ENCODE peak calls at places on chromosomes 12 and 14, in five cellular contexts. T, A, Z, I and X are unnamed samples.

GRCh38 chr12:120983759-120984158 is 5.4 kb downstream of the HNF1A start:
- DNase-seq in T (no peak), A (no peak), Z (no peak), I (no peak), X (no peak)

GRCh38 chr12:102757154-102757873 is 159.7 kb downstream of the PAH start:
- DNase-seq in T (no peak), A (no peak), Z (no peak), I (no peak), X (peak)

GRCh38 chr14:101241807-101242278 is 319.5 kb upstream of the DIO3 start:
- DNase-seq in T (no peak), A (no peak), Z (no peak), I (no peak), X (no peak)

GRCh38 chr14:67390135-67390534 is 21.8 kb downstream of the PLEK2 start:
- DNase-seq in T (no peak), A (no peak), Z (no peak), I (no peak), X (no peak)

GRCh38 chr14:74502236-74503019 is 8.9 kb downstream of the ISCA2 start:
- DNase-seq in T (peak), A (peak), Z (peak), I (no peak), X (peak)

GRCh38 chr12:1925125-1925963 is 6.9 kb upstream of the CACNA2D4 start:
- DNase-seq in T (no peak), A (no peak), Z (no peak), I (no peak), X (no peak)

GRCh38 chr12:95599880-95600279 is 48.6 kb upstream of the USP44 start:
- DNase-seq in T (no peak), A (no peak), Z (no peak), I (no peak), X (no peak)

GRCh38 chr14:54844479-54844878 is 58.1 kb downstream of the GCH1 start:
- DNase-seq in T (no peak), A (no peak), Z (no peak), I (no peak), X (no peak)

GRCh38 chr14:90795744-90796143 is 20.5 kb downstream of the TTC7B start:
- DNase-seq in T (no peak), A (peak), Z (no peak), I (no peak), X (peak)

GRCh38 chr12:84910549-84911241 is 1.9 kb downstream of the SLC6A15 start:
- DNase-seq in T (no peak), A (peak), Z (peak), I (no peak), X (no peak)

GRCh38 chr14:89641495-89642162 is 224.6 kb upstream of the FOXN3 start:
- DNase-seq in T (no peak), A (no peak), Z (peak), I (peak), X (no peak)

GRCh38 chr14:64363265-64363840 is 24.8 kb upstream of the MTHFD1 start:
- DNase-seq in T (peak), A (no peak), Z (no peak), I (no peak), X (no peak)

GRCh38 chr14:30719137-30719536 is 97.0 kb downstream of the SCFD1 start:
- DNase-seq in T (no peak), A (no peak), Z (no peak), I (no peak), X (no peak)

GRCh38 chr14:105173901-105174894 is 5.6 kb upstream of the JAG2 start:
- DNase-seq in T (no peak), A (no peak), Z (no peak), I (peak), X (no peak)

GRCh38 chr14:68364823-68365222 is 428.0 kb downstream of the ZFP36L1 start:
- DNase-seq in T (no peak), A (no peak), Z (peak), I (no peak), X (no peak)

GRCh38 chr12:102120564-102120873 is 536 bp downstream of the PARPBP start:
- DNase-seq in T (no peak), A (no peak), Z (no peak), I (no peak), X (no peak)

GRCh38 chr14:35201066-35201465 is 78.7 kb downstream of the PRORP start:
- DNase-seq in T (no peak), A (no peak), Z (no peak), I (no peak), X (no peak)

GRCh38 chr14:67599698-67600561 is at the start of gene PIGH:
- DNase-seq in T (peak), A (peak), Z (peak), I (peak), X (peak)

GRCh38 chr14:43687866-43688265 is 819.2 kb downstream of the FSCB start:
- DNase-seq in T (no peak), A (no peak), Z (no peak), I (no peak), X (peak)

GRCh38 chr14:72599579-72600470 is 294.1 kb downstream of the DPF3 start:
- DNase-seq in T (peak), A (no peak), Z (peak), I (no peak), X (no peak)

GRCh38 chr12:56521590-56522371 is at the start of gene RBMS2:
- DNase-seq in T (peak), A (peak), Z (peak), I (peak), X (peak)

GRCh38 chr14:92792885-92793284 is 1.2 kb upstream of the GOLGA5 start:
- DNase-seq in T (no peak), A (no peak), Z (peak), I (no peak), X (no peak)

GRCh38 chr12:31890295-31891285 is 68.6 kb upstream of the RESF1 start:
- DNase-seq in T (no peak), A (no peak), Z (no peak), I (no peak), X (peak)

GRCh38 chr12:13465641-13466040 is 269.1 kb downstream of the EMP1 start:
- DNase-seq in T (no peak), A (no peak), Z (no peak), I (no peak), X (peak)

GRCh38 chr12:2003676-2004112 is 563 bp downstream of the DCP1B start:
- DNase-seq in T (no peak), A (no peak), Z (no peak), I (no peak), X (no peak)

GRCh38 chr12:24054411-24054810 is 104.9 kb upstream of the SOX5 start:
- DNase-seq in T (no peak), A (no peak), Z (no peak), I (no peak), X (no peak)

GRCh38 chr14:61891251-61891650 is 129.0 kb downstream of the SNAPC1 start:
- DNase-seq in T (no peak), A (no peak), Z (no peak), I (no peak), X (peak)

GRCh38 chr12:47218191-47218654 is 138.5 kb upstream of the AMIGO2 start:
- DNase-seq in T (no peak), A (no peak), Z (no peak), I (peak), X (no peak)

GRCh38 chr14:22558221-22558913 is 30.7 kb downstream of the DAD1 start:
- DNase-seq in T (peak), A (no peak), Z (no peak), I (peak), X (no peak)

GRCh38 chr12:31728289-31728916 is 418 bp downstream of the AMN1 start:
- DNase-seq in T (peak), A (no peak), Z (no peak), I (peak), X (no peak)

GRCh38 chr12:122182887-122183587 is at the start of gene LRRC43:
- DNase-seq in T (no peak), A (no peak), Z (peak), I (no peak), X (peak)

GRCh38 chr12:182381-182883 is 31.5 kb downstream of the SLC6A12 start:
- DNase-seq in T (no peak), A (no peak), Z (no peak), I (no peak), X (no peak)

GRCh38 chr14:32986791-32987545 is 48.3 kb downstream of the NPAS3 start:
- DNase-seq in T (no peak), A (no peak), Z (no peak), I (no peak), X (no peak)

GRCh38 chr14:93737574-93737973 is 50.7 kb downstream of the PRIMA1 start:
- DNase-seq in T (no peak), A (no peak), Z (peak), I (no peak), X (no peak)

GRCh38 chr14:76776306-76777251 is 15.3 kb downstream of the VASH1 start:
- DNase-seq in T (no peak), A (no peak), Z (peak), I (no peak), X (peak)

GRCh38 chr14:22883191-22883976 is at the start of gene REM2:
- DNase-seq in T (no peak), A (no peak), Z (no peak), I (no peak), X (peak)

GRCh38 chr14:55074662-55075061 is 23.2 kb downstream of the MAPK1IP1L start:
- DNase-seq in T (no peak), A (no peak), Z (peak), I (no peak), X (peak)

GRCh38 chr14:92637864-92638263 is 110.6 kb downstream of the LGMN start:
- DNase-seq in T (no peak), A (no peak), Z (no peak), I (no peak), X (no peak)

GRCh38 chr12:11633968-11634367 is 15.5 kb upstream of the ETV6 start:
- DNase-seq in T (no peak), A (no peak), Z (no peak), I (no peak), X (no peak)

GRCh38 chr14:71658261-71658860 is 273.9 kb upstream of the RGS6 start:
- DNase-seq in T (no peak), A (no peak), Z (no peak), I (no peak), X (no peak)